ENCODE peak calls at places on chromosomes 3 and 15, in eight cellular contexts. One of them, this sample, is unnamed.

GRCh38 chr15:72532991-72533601 is 59.0 kb downstream of the ARIH1 start:
- DNase-seq in testis: no peak
- DNase-seq in naive thymus-derived CD4-positive, alpha-beta T cell: peak
- DNase-seq in brain microvascular endothelial cell: no peak
- DNase-seq in neuronal stem cell: no peak
- DNase-seq in GM23248: no peak
- DNase-seq in OCI-LY7: peak
- DNase-seq in lower lobe of right lung: no peak
- DNase-seq in this sample: peak

GRCh38 chr3:32410367-32411246 is 19.0 kb downstream of the CMTM7 start:
- DNase-seq in brain microvascular endothelial cell: no peak
- DNase-seq in GM23248: no peak
- DNase-seq in OCI-LY7: no peak
- DNase-seq in neuronal stem cell: no peak
- DNase-seq in testis: no peak
- DNase-seq in naive thymus-derived CD4-positive, alpha-beta T cell: no peak
- DNase-seq in lower lobe of right lung: no peak
- DNase-seq in this sample: peak

GRCh38 chr15:42159381-42160015 is 3.1 kb upstream of the PLA2G4F start:
- DNase-seq in OCI-LY7: no peak
- DNase-seq in lower lobe of right lung: peak
- DNase-seq in testis: no peak
- DNase-seq in brain microvascular endothelial cell: no peak
- DNase-seq in neuronal stem cell: no peak
- DNase-seq in naive thymus-derived CD4-positive, alpha-beta T cell: no peak
- DNase-seq in GM23248: no peak
- DNase-seq in this sample: no peak

GRCh38 chr3:61966200-61966599 is 404.8 kb downstream of the PTPRG start:
- DNase-seq in neuronal stem cell: no peak
- DNase-seq in OCI-LY7: no peak
- DNase-seq in GM23248: no peak
- DNase-seq in brain microvascular endothelial cell: no peak
- DNase-seq in lower lobe of right lung: no peak
- DNase-seq in testis: no peak
- DNase-seq in naive thymus-derived CD4-positive, alpha-beta T cell: no peak
- DNase-seq in this sample: no peak

GRCh38 chr3:129058441-129059194 is 2.0 kb upstream of the GP9 start:
- DNase-seq in GM23248: no peak
- DNase-seq in naive thymus-derived CD4-positive, alpha-beta T cell: peak
- DNase-seq in OCI-LY7: peak
- DNase-seq in testis: peak
- DNase-seq in neuronal stem cell: no peak
- DNase-seq in lower lobe of right lung: peak
- DNase-seq in brain microvascular endothelial cell: no peak
- DNase-seq in this sample: no peak

GRCh38 chr3:134077649-134078081 is 47.9 kb upstream of the SLCO2A1 start:
- DNase-seq in brain microvascular endothelial cell: no peak
- DNase-seq in OCI-LY7: no peak
- DNase-seq in naive thymus-derived CD4-positive, alpha-beta T cell: no peak
- DNase-seq in neuronal stem cell: no peak
- DNase-seq in lower lobe of right lung: no peak
- DNase-seq in testis: peak
- DNase-seq in GM23248: peak
- DNase-seq in this sample: no peak

GRCh38 chr15:91135201-91136130 is 35.4 kb downstream of the SV2B start:
- DNase-seq in naive thymus-derived CD4-positive, alpha-beta T cell: no peak
- DNase-seq in brain microvascular endothelial cell: no peak
- DNase-seq in GM23248: no peak
- DNase-seq in OCI-LY7: no peak
- DNase-seq in lower lobe of right lung: no peak
- DNase-seq in testis: no peak
- DNase-seq in neuronal stem cell: no peak
- DNase-seq in this sample: no peak

GRCh38 chr3:169146112-169146665 is 517.3 kb downstream of the MECOM start:
- DNase-seq in testis: peak
- DNase-seq in OCI-LY7: no peak
- DNase-seq in lower lobe of right lung: peak
- DNase-seq in neuronal stem cell: peak
- DNase-seq in brain microvascular endothelial cell: peak
- DNase-seq in naive thymus-derived CD4-positive, alpha-beta T cell: no peak
- DNase-seq in GM23248: peak
- DNase-seq in this sample: peak

GRCh38 chr15:81531141-81531592 is 157.2 kb upstream of the TMC3 start:
- DNase-seq in lower lobe of right lung: no peak
- DNase-seq in OCI-LY7: no peak
- DNase-seq in GM23248: no peak
- DNase-seq in neuronal stem cell: peak
- DNase-seq in testis: no peak
- DNase-seq in naive thymus-derived CD4-positive, alpha-beta T cell: no peak
- DNase-seq in brain microvascular endothelial cell: no peak
- DNase-seq in this sample: peak

GRCh38 chr3:89098964-89099585 is 8.3 kb upstream of the EPHA3 start:
- DNase-seq in brain microvascular endothelial cell: peak
- DNase-seq in naive thymus-derived CD4-positive, alpha-beta T cell: peak
- DNase-seq in lower lobe of right lung: peak
- DNase-seq in OCI-LY7: peak
- DNase-seq in testis: peak
- DNase-seq in neuronal stem cell: peak
- DNase-seq in GM23248: peak
- DNase-seq in this sample: peak

GRCh38 chr3:195052939-195053338 is 218.0 kb downstream of the XXYLT1 start:
- DNase-seq in naive thymus-derived CD4-positive, alpha-beta T cell: no peak
- DNase-seq in neuronal stem cell: no peak
- DNase-seq in lower lobe of right lung: no peak
- DNase-seq in GM23248: no peak
- DNase-seq in brain microvascular endothelial cell: no peak
- DNase-seq in OCI-LY7: no peak
- DNase-seq in testis: no peak
- DNase-seq in this sample: no peak

GRCh38 chr3:72011495-72011894 is 226.5 kb upstream of the PROK2 start:
- DNase-seq in naive thymus-derived CD4-positive, alpha-beta T cell: no peak
- DNase-seq in testis: no peak
- DNase-seq in GM23248: peak
- DNase-seq in OCI-LY7: no peak
- DNase-seq in neuronal stem cell: no peak
- DNase-seq in brain microvascular endothelial cell: peak
- DNase-seq in lower lobe of right lung: no peak
- DNase-seq in this sample: no peak

GRCh38 chr3:8848696-8849131 is 79.3 kb upstream of the OXTR start:
- DNase-seq in brain microvascular endothelial cell: peak
- DNase-seq in neuronal stem cell: no peak
- DNase-seq in lower lobe of right lung: no peak
- DNase-seq in OCI-LY7: no peak
- DNase-seq in testis: no peak
- DNase-seq in naive thymus-derived CD4-positive, alpha-beta T cell: no peak
- DNase-seq in GM23248: peak
- DNase-seq in this sample: no peak

GRCh38 chr15:45573961-45574629 is 13.1 kb upstream of the BLOC1S6 start:
- DNase-seq in testis: no peak
- DNase-seq in lower lobe of right lung: no peak
- DNase-seq in OCI-LY7: peak
- DNase-seq in neuronal stem cell: peak
- DNase-seq in brain microvascular endothelial cell: no peak
- DNase-seq in GM23248: peak
- DNase-seq in naive thymus-derived CD4-positive, alpha-beta T cell: no peak
- DNase-seq in this sample: peak

GRCh38 chr15:58228708-58229107 is 90.5 kb downstream of the AQP9 start:
- DNase-seq in brain microvascular endothelial cell: peak
- DNase-seq in testis: no peak
- DNase-seq in naive thymus-derived CD4-positive, alpha-beta T cell: no peak
- DNase-seq in OCI-LY7: no peak
- DNase-seq in lower lobe of right lung: no peak
- DNase-seq in neuronal stem cell: no peak
- DNase-seq in GM23248: peak
- DNase-seq in this sample: no peak

GRCh38 chr3:141093971-141094401 is 42.8 kb downstream of the SPSB4 start:
- DNase-seq in GM23248: no peak
- DNase-seq in testis: peak
- DNase-seq in lower lobe of right lung: no peak
- DNase-seq in OCI-LY7: no peak
- DNase-seq in brain microvascular endothelial cell: no peak
- DNase-seq in naive thymus-derived CD4-positive, alpha-beta T cell: no peak
- DNase-seq in neuronal stem cell: no peak
- DNase-seq in this sample: no peak

GRCh38 chr15:73704869-73705645 is 20.9 kb downstream of the CD276 start:
- DNase-seq in lower lobe of right lung: peak
- DNase-seq in GM23248: peak
- DNase-seq in naive thymus-derived CD4-positive, alpha-beta T cell: peak
- DNase-seq in OCI-LY7: peak
- DNase-seq in brain microvascular endothelial cell: peak
- DNase-seq in testis: peak
- DNase-seq in neuronal stem cell: no peak
- DNase-seq in this sample: peak

GRCh38 chr15:92663250-92663951 is 7.8 kb upstream of the FAM174B start:
- DNase-seq in OCI-LY7: no peak
- DNase-seq in naive thymus-derived CD4-positive, alpha-beta T cell: no peak
- DNase-seq in lower lobe of right lung: no peak
- DNase-seq in neuronal stem cell: no peak
- DNase-seq in GM23248: no peak
- DNase-seq in brain microvascular endothelial cell: no peak
- DNase-seq in testis: no peak
- DNase-seq in this sample: no peak
- H3K27ac ChIP-seq in OCI-LY7: no peak
- H3K27ac ChIP-seq in naive thymus-derived CD4-positive, alpha-beta T cell: no peak
- H3K27ac ChIP-seq in lower lobe of right lung: no peak
- H3K27ac ChIP-seq in neuronal stem cell: no peak
- H3K27ac ChIP-seq in GM23248: no peak
- H3K27ac ChIP-seq in brain microvascular endothelial cell: no peak
- H3K27ac ChIP-seq in testis: no peak
- H3K27ac ChIP-seq in this sample: no peak

GRCh38 chr3:53122933-53123305 is 7.3 kb downstream of the RFT1 start:
- DNase-seq in brain microvascular endothelial cell: no peak
- DNase-seq in GM23248: no peak
- DNase-seq in testis: no peak
- DNase-seq in OCI-LY7: no peak
- DNase-seq in naive thymus-derived CD4-positive, alpha-beta T cell: no peak
- DNase-seq in lower lobe of right lung: no peak
- DNase-seq in neuronal stem cell: no peak
- DNase-seq in this sample: no peak

GRCh38 chr3:53126646-53127045 is 3.6 kb downstream of the RFT1 start:
- DNase-seq in testis: peak
- DNase-seq in neuronal stem cell: no peak
- DNase-seq in GM23248: no peak
- DNase-seq in naive thymus-derived CD4-positive, alpha-beta T cell: no peak
- DNase-seq in OCI-LY7: no peak
- DNase-seq in brain microvascular endothelial cell: no peak
- DNase-seq in lower lobe of right lung: no peak
- DNase-seq in this sample: no peak

GRCh38 chr3:53123953-53124352 is 6.3 kb downstream of the RFT1 start:
- DNase-seq in OCI-LY7: no peak
- DNase-seq in neuronal stem cell: no peak
- DNase-seq in brain microvascular endothelial cell: no peak
- DNase-seq in GM23248: no peak
- DNase-seq in lower lobe of right lung: no peak
- DNase-seq in testis: no peak
- DNase-seq in naive thymus-derived CD4-positive, alpha-beta T cell: no peak
- DNase-seq in this sample: no peak

GRCh38 chr3:53122255-53122932 is 7.8 kb downstream of the RFT1 start:
- DNase-seq in brain microvascular endothelial cell: no peak
- DNase-seq in neuronal stem cell: no peak
- DNase-seq in testis: no peak
- DNase-seq in lower lobe of right lung: no peak
- DNase-seq in GM23248: no peak
- DNase-seq in OCI-LY7: no peak
- DNase-seq in naive thymus-derived CD4-positive, alpha-beta T cell: no peak
- DNase-seq in this sample: no peak

DNA sequence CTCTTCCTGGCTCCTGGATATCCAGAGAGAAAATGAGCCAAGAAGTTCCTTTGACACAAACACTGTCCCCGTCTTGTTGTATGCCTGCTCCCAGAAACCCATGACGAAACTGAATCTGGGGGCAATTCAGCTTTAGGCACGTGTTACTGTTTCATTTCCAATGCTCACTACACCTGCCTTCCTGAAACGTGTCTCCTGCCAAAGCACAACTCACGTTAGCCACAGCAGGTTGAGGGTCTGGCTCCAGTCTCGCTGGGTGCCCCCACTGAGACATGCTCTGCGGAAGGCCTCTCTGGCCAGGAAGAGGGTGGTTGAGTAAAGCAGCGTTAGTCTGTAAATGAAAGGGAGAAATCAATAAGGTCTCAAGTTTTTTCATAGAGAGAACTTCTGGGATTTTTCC is 6.7 kb downstream of the RFT1 start:
- DNase-seq in naive thymus-derived CD4-positive, alpha-beta T cell: no peak
- DNase-seq in lower lobe of right lung: no peak
- DNase-seq in testis: no peak
- DNase-seq in OCI-LY7: no peak
- DNase-seq in brain microvascular endothelial cell: no peak
- DNase-seq in GM23248: no peak
- DNase-seq in neuronal stem cell: no peak
- DNase-seq in this sample: no peak
- H3K27ac ChIP-seq in naive thymus-derived CD4-positive, alpha-beta T cell: no peak
- H3K27ac ChIP-seq in lower lobe of right lung: no peak
- H3K27ac ChIP-seq in testis: no peak
- H3K27ac ChIP-seq in OCI-LY7: no peak
- H3K27ac ChIP-seq in brain microvascular endothelial cell: no peak
- H3K27ac ChIP-seq in GM23248: no peak
- H3K27ac ChIP-seq in neuronal stem cell: no peak
- H3K27ac ChIP-seq in this sample: no peak

DNA sequence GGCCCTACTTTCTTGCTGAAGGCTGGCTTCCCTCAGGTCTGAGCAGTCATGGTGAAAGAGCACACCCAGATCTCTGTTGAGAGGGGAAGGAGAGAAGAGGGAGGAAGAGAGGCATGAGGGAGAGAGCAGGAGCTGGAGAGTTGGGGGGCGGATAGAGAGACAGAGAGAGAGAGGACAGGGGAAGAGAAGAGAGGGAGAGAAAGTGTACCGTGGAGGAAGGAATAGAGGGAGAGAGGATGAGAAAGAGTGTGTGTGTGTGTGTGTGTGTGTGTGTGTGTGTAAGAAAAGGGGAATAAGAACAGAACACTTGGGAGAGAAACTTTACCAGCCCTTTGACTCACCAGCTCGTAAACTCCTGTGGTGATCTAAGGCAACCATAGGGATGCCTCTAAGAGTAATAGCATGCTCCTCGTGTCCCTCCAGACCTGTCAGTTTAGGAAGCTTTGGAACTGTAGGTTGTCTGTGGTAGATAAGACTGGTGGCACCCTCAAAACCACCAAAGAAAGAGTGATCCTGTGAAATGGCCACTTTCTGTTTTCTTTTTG is 18.1 kb downstream of the ZNF592 start:
- DNase-seq in testis: no peak
- DNase-seq in neuronal stem cell: no peak
- DNase-seq in naive thymus-derived CD4-positive, alpha-beta T cell: no peak
- DNase-seq in brain microvascular endothelial cell: no peak
- DNase-seq in lower lobe of right lung: no peak
- DNase-seq in OCI-LY7: no peak
- DNase-seq in GM23248: no peak
- DNase-seq in this sample: no peak
- H3K27ac ChIP-seq in testis: no peak
- H3K27ac ChIP-seq in neuronal stem cell: no peak
- H3K27ac ChIP-seq in naive thymus-derived CD4-positive, alpha-beta T cell: no peak
- H3K27ac ChIP-seq in brain microvascular endothelial cell: no peak
- H3K27ac ChIP-seq in lower lobe of right lung: no peak
- H3K27ac ChIP-seq in OCI-LY7: no peak
- H3K27ac ChIP-seq in GM23248: no peak
- H3K27ac ChIP-seq in this sample: no peak

GRCh38 chr3:50147016-50147415 is 8.1 kb upstream of the SEMA3F start:
- DNase-seq in lower lobe of right lung: no peak
- DNase-seq in brain microvascular endothelial cell: no peak
- DNase-seq in GM23248: no peak
- DNase-seq in neuronal stem cell: no peak
- DNase-seq in OCI-LY7: no peak
- DNase-seq in naive thymus-derived CD4-positive, alpha-beta T cell: no peak
- DNase-seq in testis: no peak
- DNase-seq in this sample: no peak
- H3K27ac ChIP-seq in lower lobe of right lung: no peak
- H3K27ac ChIP-seq in brain microvascular endothelial cell: no peak
- H3K27ac ChIP-seq in GM23248: no peak
- H3K27ac ChIP-seq in neuronal stem cell: no peak
- H3K27ac ChIP-seq in OCI-LY7: no peak
- H3K27ac ChIP-seq in naive thymus-derived CD4-positive, alpha-beta T cell: no peak
- H3K27ac ChIP-seq in testis: no peak
- H3K27ac ChIP-seq in this sample: peak

This sample was measured in WERI-Rb-1.